ENCODE peak calls at places on chromosomes 2 and 18, in ten cellular contexts. One of them, this sample, is unnamed.
A peak's percentile ranks its signal among the peaks of the same experiment; 100 is the strongest.

GRCh38 chr18:47928466-47928865 is 2.0 kb downstream of the SMAD2 start:
- DNase-seq in H1: no peak
- DNase-seq in mesendoderm: no peak
- DNase-seq in heart left ventricle: no peak
- DNase-seq in dorsolateral prefrontal cortex: no peak
- DNase-seq in transverse colon: no peak
- DNase-seq in HCT116: no peak
- DNase-seq in MM.1S: no peak
- DNase-seq in GM23248: peak; percentile 18
- DNase-seq in right lobe of liver: no peak
- DNase-seq in this sample: no peak

GRCh38 chr2:471560-471959 is 183.7 kb upstream of the ALKAL2 start:
- DNase-seq in H1: no peak
- DNase-seq in mesendoderm: no peak
- DNase-seq in heart left ventricle: no peak
- DNase-seq in dorsolateral prefrontal cortex: no peak
- DNase-seq in transverse colon: no peak
- DNase-seq in HCT116: no peak
- DNase-seq in MM.1S: no peak
- DNase-seq in GM23248: no peak
- DNase-seq in right lobe of liver: no peak
- DNase-seq in this sample: no peak

GRCh38 chr18:13611058-13611615 is 115.2 kb downstream of the FAM210A start:
- DNase-seq in H1: no peak
- DNase-seq in mesendoderm: peak; percentile 71
- DNase-seq in heart left ventricle: peak; percentile 75
- DNase-seq in dorsolateral prefrontal cortex: no peak
- DNase-seq in transverse colon: peak; percentile 45
- DNase-seq in HCT116: no peak
- DNase-seq in MM.1S: peak; percentile 79
- DNase-seq in GM23248: peak; percentile 66
- DNase-seq in right lobe of liver: no peak
- DNase-seq in this sample: no peak

GRCh38 chr18:23689616-23690504 is 607 bp downstream of the LAMA3 start:
- DNase-seq in H1: peak; percentile 75
- DNase-seq in mesendoderm: peak; percentile 22
- DNase-seq in heart left ventricle: peak; percentile 13
- DNase-seq in dorsolateral prefrontal cortex: no peak
- DNase-seq in transverse colon: no peak
- DNase-seq in HCT116: no peak
- DNase-seq in MM.1S: no peak
- DNase-seq in GM23248: no peak
- DNase-seq in right lobe of liver: peak; percentile 53
- DNase-seq in this sample: no peak

GRCh38 chr2:217895070-217895635 is 107.6 kb downstream of the TNS1 start:
- DNase-seq in H1: no peak
- DNase-seq in mesendoderm: no peak
- DNase-seq in heart left ventricle: no peak
- DNase-seq in dorsolateral prefrontal cortex: no peak
- DNase-seq in transverse colon: no peak
- DNase-seq in HCT116: no peak
- DNase-seq in MM.1S: no peak
- DNase-seq in GM23248: no peak
- DNase-seq in right lobe of liver: no peak
- DNase-seq in this sample: no peak

GRCh38 chr18:40011201-40011600 is 1943.8 kb upstream of the PIK3C3 start:
- DNase-seq in H1: no peak
- DNase-seq in mesendoderm: no peak
- DNase-seq in heart left ventricle: no peak
- DNase-seq in dorsolateral prefrontal cortex: no peak
- DNase-seq in transverse colon: no peak
- DNase-seq in HCT116: no peak
- DNase-seq in MM.1S: no peak
- DNase-seq in GM23248: no peak
- DNase-seq in right lobe of liver: no peak
- DNase-seq in this sample: no peak

GRCh38 chr18:59300676-59301285 is 17.7 kb downstream of the CPLX4 start:
- DNase-seq in H1: no peak
- DNase-seq in mesendoderm: no peak
- DNase-seq in heart left ventricle: no peak
- DNase-seq in dorsolateral prefrontal cortex: no peak
- DNase-seq in transverse colon: no peak
- DNase-seq in HCT116: no peak
- DNase-seq in MM.1S: peak; percentile 48
- DNase-seq in GM23248: no peak
- DNase-seq in right lobe of liver: no peak
- DNase-seq in this sample: no peak

GRCh38 chr18:13308369-13308768 is 89.8 kb downstream of the LDLRAD4 start:
- DNase-seq in H1: no peak
- DNase-seq in mesendoderm: no peak
- DNase-seq in heart left ventricle: no peak
- DNase-seq in dorsolateral prefrontal cortex: no peak
- DNase-seq in transverse colon: no peak
- DNase-seq in HCT116: no peak
- DNase-seq in MM.1S: no peak
- DNase-seq in GM23248: no peak
- DNase-seq in right lobe of liver: no peak
- DNase-seq in this sample: no peak

GRCh38 chr2:223779877-223780276 is 57.5 kb downstream of the AP1S3 start:
- DNase-seq in H1: peak; percentile 62
- DNase-seq in mesendoderm: peak; percentile 90
- DNase-seq in heart left ventricle: no peak
- DNase-seq in dorsolateral prefrontal cortex: no peak
- DNase-seq in transverse colon: no peak
- DNase-seq in HCT116: peak; percentile 60
- DNase-seq in MM.1S: peak; percentile 58
- DNase-seq in GM23248: peak; percentile 53
- DNase-seq in right lobe of liver: no peak
- DNase-seq in this sample: no peak

GRCh38 chr2:10162586-10163497 is 40.3 kb downstream of the RRM2 start:
- DNase-seq in H1: no peak
- DNase-seq in mesendoderm: peak; percentile 36
- DNase-seq in heart left ventricle: no peak
- DNase-seq in dorsolateral prefrontal cortex: no peak
- DNase-seq in transverse colon: no peak
- DNase-seq in HCT116: no peak
- DNase-seq in MM.1S: no peak
- DNase-seq in GM23248: no peak
- DNase-seq in right lobe of liver: no peak
- DNase-seq in this sample: no peak

GRCh38 chr2:190159453-190159852 is 96.9 kb upstream of the MSTN start:
- DNase-seq in H1: no peak
- DNase-seq in mesendoderm: no peak
- DNase-seq in heart left ventricle: peak; percentile 42
- DNase-seq in dorsolateral prefrontal cortex: no peak
- DNase-seq in transverse colon: no peak
- DNase-seq in HCT116: no peak
- DNase-seq in MM.1S: no peak
- DNase-seq in GM23248: peak; percentile 89
- DNase-seq in right lobe of liver: no peak
- DNase-seq in this sample: no peak

GRCh38 chr2:218405365-218406208 is 5.9 kb downstream of the CTDSP1 start:
- DNase-seq in H1: peak; percentile 63
- DNase-seq in mesendoderm: peak; percentile 48
- DNase-seq in heart left ventricle: no peak
- DNase-seq in dorsolateral prefrontal cortex: no peak
- DNase-seq in transverse colon: no peak
- DNase-seq in HCT116: no peak
- DNase-seq in MM.1S: no peak
- DNase-seq in GM23248: no peak
- DNase-seq in right lobe of liver: peak; percentile 64
- DNase-seq in this sample: no peak

GRCh38 chr2:138274421-138275291 is 226.9 kb upstream of the SPOPL start:
- DNase-seq in H1: no peak
- DNase-seq in mesendoderm: no peak
- DNase-seq in heart left ventricle: no peak
- DNase-seq in dorsolateral prefrontal cortex: no peak
- DNase-seq in transverse colon: peak; percentile 19
- DNase-seq in HCT116: peak; percentile 15
- DNase-seq in MM.1S: no peak
- DNase-seq in GM23248: peak; percentile 23
- DNase-seq in right lobe of liver: no peak
- DNase-seq in this sample: no peak

GRCh38 chr18:12741351-12741750 is 38.5 kb downstream of the PSMG2 start:
- DNase-seq in H1: no peak
- DNase-seq in mesendoderm: no peak
- DNase-seq in heart left ventricle: no peak
- DNase-seq in dorsolateral prefrontal cortex: no peak
- DNase-seq in transverse colon: no peak
- DNase-seq in HCT116: no peak
- DNase-seq in MM.1S: no peak
- DNase-seq in GM23248: peak; percentile 92
- DNase-seq in right lobe of liver: no peak
- DNase-seq in this sample: peak; percentile 25

GRCh38 chr2:85668009-85668856 is at the start of gene SFTPB:
- DNase-seq in H1: no peak
- DNase-seq in mesendoderm: no peak
- DNase-seq in heart left ventricle: no peak
- DNase-seq in dorsolateral prefrontal cortex: no peak
- DNase-seq in transverse colon: no peak
- DNase-seq in HCT116: no peak
- DNase-seq in MM.1S: no peak
- DNase-seq in GM23248: peak; percentile 70
- DNase-seq in right lobe of liver: no peak
- DNase-seq in this sample: no peak

DNA sequence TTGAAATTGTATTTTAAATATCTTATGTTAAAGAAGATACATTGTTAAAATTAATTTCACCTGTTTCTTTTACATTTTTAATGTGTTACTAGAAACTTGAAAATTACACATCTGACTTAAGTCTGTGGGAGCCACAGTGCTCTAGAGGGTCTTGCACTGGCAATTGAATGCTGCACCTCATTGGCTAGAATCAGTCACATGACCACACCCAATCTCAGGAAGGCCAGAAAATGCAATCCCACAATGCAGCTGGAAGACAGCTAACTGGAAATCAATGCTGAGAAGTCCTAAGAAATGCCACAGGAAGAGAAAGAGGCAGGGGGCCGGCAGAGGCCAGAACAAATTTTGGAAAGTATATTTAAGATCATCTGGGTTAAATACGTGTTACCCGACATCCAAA is 189.2 kb upstream of the POU3F3 start:
- DNase-seq in H1: no peak
- DNase-seq in mesendoderm: peak; percentile 6
- DNase-seq in heart left ventricle: no peak
- DNase-seq in dorsolateral prefrontal cortex: no peak
- DNase-seq in transverse colon: no peak
- DNase-seq in HCT116: no peak
- DNase-seq in MM.1S: no peak
- DNase-seq in GM23248: no peak
- DNase-seq in right lobe of liver: no peak
- DNase-seq in this sample: no peak
- H3K27me3 ChIP-seq in H1: no peaks in the 10 kb centered on the region
- H3K27me3 ChIP-seq in mesendoderm: no peaks in the 10 kb centered on the region
- H3K27me3 ChIP-seq in heart left ventricle: no peaks in the 10 kb centered on the region
- H3K27me3 ChIP-seq in dorsolateral prefrontal cortex: no peaks in the 10 kb centered on the region
- H3K27me3 ChIP-seq in transverse colon: peaks cover 6% of the 10 kb centered on the region
- H3K27me3 ChIP-seq in HCT116: peaks cover 8% of the 10 kb centered on the region
- H3K27me3 ChIP-seq in MM.1S: no peaks in the 10 kb centered on the region
- H3K27me3 ChIP-seq in GM23248: no peaks in the 10 kb centered on the region
- H3K27me3 ChIP-seq in right lobe of liver: no peaks in the 10 kb centered on the region
- H3K27me3 ChIP-seq in this sample: no peaks in the 10 kb centered on the region

DNA sequence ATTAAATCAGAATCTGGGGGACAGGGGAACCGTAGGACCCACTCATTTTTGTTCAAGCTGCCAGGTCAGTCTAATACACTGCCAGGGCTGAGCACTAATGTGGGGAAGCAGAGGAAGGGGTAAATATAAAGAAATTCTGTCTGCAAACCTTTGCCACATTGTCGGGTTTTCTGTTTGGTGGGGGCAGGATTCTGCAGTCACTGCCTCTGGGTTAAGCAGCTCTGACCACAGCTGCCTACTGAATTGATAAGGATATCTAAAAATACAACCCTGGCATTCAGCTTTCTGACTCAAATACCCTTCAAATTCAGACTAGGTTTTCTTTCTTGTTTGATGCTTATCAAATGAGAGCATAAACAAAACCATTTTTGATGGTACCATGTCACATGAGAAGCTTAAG is 6.0 kb downstream of the DNER start:
- DNase-seq in H1: no peak
- DNase-seq in mesendoderm: no peak
- DNase-seq in heart left ventricle: no peak
- DNase-seq in dorsolateral prefrontal cortex: no peak
- DNase-seq in transverse colon: no peak
- DNase-seq in HCT116: no peak
- DNase-seq in MM.1S: no peak
- DNase-seq in GM23248: no peak
- DNase-seq in right lobe of liver: no peak
- DNase-seq in this sample: no peak
- H3K27me3 ChIP-seq in H1: peaks cover 1% of the 10 kb centered on the region
- H3K27me3 ChIP-seq in mesendoderm: peaks cover 6% of the 10 kb centered on the region
- H3K27me3 ChIP-seq in heart left ventricle: peaks cover 47% of the 10 kb centered on the region
- H3K27me3 ChIP-seq in dorsolateral prefrontal cortex: no peaks in the 10 kb centered on the region
- H3K27me3 ChIP-seq in transverse colon: peaks cover 53% of the 10 kb centered on the region
- H3K27me3 ChIP-seq in HCT116: peaks cover 18% of the 10 kb centered on the region
- H3K27me3 ChIP-seq in MM.1S: peaks cover 11% of the 10 kb centered on the region
- H3K27me3 ChIP-seq in GM23248: peaks cover 44% of the 10 kb centered on the region
- H3K27me3 ChIP-seq in right lobe of liver: peaks cover 4% of the 10 kb centered on the region
- H3K27me3 ChIP-seq in this sample: peaks cover 8% of the 10 kb centered on the region

GRCh38 chr2:16664052-16664731 is 1.4 kb downstream of the CYRIA start:
- DNase-seq in H1: no peak
- DNase-seq in mesendoderm: peak; percentile 75
- DNase-seq in heart left ventricle: peak; percentile 74
- DNase-seq in dorsolateral prefrontal cortex: no peak
- DNase-seq in transverse colon: peak; percentile 48
- DNase-seq in HCT116: no peak
- DNase-seq in MM.1S: no peak
- DNase-seq in GM23248: peak; percentile 19
- DNase-seq in right lobe of liver: peak; percentile 52
- DNase-seq in this sample: no peak
- H3K27me3 ChIP-seq in H1: no peaks in the 10 kb centered on the region
- H3K27me3 ChIP-seq in mesendoderm: no peaks in the 10 kb centered on the region
- H3K27me3 ChIP-seq in heart left ventricle: no peaks in the 10 kb centered on the region
- H3K27me3 ChIP-seq in dorsolateral prefrontal cortex: no peaks in the 10 kb centered on the region
- H3K27me3 ChIP-seq in transverse colon: peaks cover 25% of the 10 kb centered on the region
- H3K27me3 ChIP-seq in HCT116: peaks cover 68% of the 10 kb centered on the region
- H3K27me3 ChIP-seq in MM.1S: peaks cover 4% of the 10 kb centered on the region
- H3K27me3 ChIP-seq in GM23248: peaks cover 62% of the 10 kb centered on the region
- H3K27me3 ChIP-seq in right lobe of liver: no peaks in the 10 kb centered on the region
- H3K27me3 ChIP-seq in this sample: no peaks in the 10 kb centered on the region

DNA sequence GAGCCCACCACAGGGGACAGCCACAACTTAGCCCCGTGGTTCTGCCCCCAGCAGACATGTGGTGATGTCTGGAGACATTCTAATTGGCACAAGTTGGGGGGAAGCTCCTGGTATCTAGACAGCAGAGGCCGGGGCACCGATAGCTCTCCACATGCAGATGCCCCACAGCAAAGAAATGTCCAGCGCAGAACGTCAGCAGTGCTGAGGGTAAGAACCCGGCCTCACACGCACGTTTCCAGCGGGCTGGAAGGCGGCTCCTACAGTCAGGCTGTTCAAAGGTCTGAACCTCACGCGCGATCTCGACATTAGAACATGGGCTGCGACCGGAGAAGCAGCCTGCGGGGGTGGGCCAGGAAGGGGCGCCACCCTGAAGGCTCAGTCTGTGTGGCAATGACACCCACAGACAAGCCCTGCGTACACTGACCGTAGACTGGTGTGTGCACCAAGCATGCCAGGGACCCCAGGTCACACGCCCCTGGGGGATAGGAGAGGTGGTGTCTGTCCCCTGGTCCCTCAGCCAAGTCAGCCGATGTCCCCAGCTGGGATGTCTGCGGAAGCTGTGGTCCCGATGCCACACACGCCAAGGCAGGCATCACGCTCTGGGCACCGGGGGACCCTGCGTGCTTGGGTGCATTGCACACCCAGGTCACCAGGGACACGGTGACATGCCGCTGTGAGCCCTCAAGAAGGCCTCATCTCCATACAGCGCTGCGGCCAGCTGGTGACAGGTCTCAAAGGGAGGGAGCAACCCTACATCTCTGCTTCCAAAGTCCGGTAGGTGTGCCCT is 66.3 kb downstream of the PARD6G start:
- DNase-seq in H1: no peak
- DNase-seq in mesendoderm: no peak
- DNase-seq in heart left ventricle: no peak
- DNase-seq in dorsolateral prefrontal cortex: no peak
- DNase-seq in transverse colon: no peak
- DNase-seq in HCT116: no peak
- DNase-seq in MM.1S: no peak
- DNase-seq in GM23248: no peak
- DNase-seq in right lobe of liver: no peak
- DNase-seq in this sample: no peak
- H3K27me3 ChIP-seq in H1: no peaks in the 10 kb centered on the region
- H3K27me3 ChIP-seq in mesendoderm: no peaks in the 10 kb centered on the region
- H3K27me3 ChIP-seq in heart left ventricle: no peaks in the 10 kb centered on the region
- H3K27me3 ChIP-seq in dorsolateral prefrontal cortex: no peaks in the 10 kb centered on the region
- H3K27me3 ChIP-seq in transverse colon: no peaks in the 10 kb centered on the region
- H3K27me3 ChIP-seq in HCT116: no peaks in the 10 kb centered on the region
- H3K27me3 ChIP-seq in MM.1S: no peaks in the 10 kb centered on the region
- H3K27me3 ChIP-seq in GM23248: no peaks in the 10 kb centered on the region
- H3K27me3 ChIP-seq in right lobe of liver: no peaks in the 10 kb centered on the region
- H3K27me3 ChIP-seq in this sample: no peaks in the 10 kb centered on the region